ENCODE peak calls at places on chromosomes 4 and X, in eight cellular contexts. One of them, this sample, is unnamed.

GRCh38 chr4:123421227-123421941 is 24.8 kb downstream of the SPRY1 start:
- DNase-seq in K562: no peak
- DNase-seq in GM23248: peak; percentile 15
- DNase-seq in H1: no peak
- DNase-seq in neural progenitor cell: no peak
- DNase-seq in astrocyte: no peak
- DNase-seq in HCT116: no peak
- DNase-seq in PC-3: peak; percentile 76
- DNase-seq in this sample: no peak

GRCh38 chrX:617401-617800 is 13.2 kb upstream of the SHOX start:
- DNase-seq in K562: no peak
- DNase-seq in astrocyte: no peak
- DNase-seq in neural progenitor cell: no peak
- DNase-seq in PC-3: no peak
- DNase-seq in H1: peak; percentile 43
- DNase-seq in GM23248: no peak
- DNase-seq in HCT116: no peak
- DNase-seq in this sample: no peak

GRCh38 chr4:26762650-26763049 is 98.0 kb upstream of the STIM2 start:
- DNase-seq in K562: no peak
- DNase-seq in neural progenitor cell: no peak
- DNase-seq in GM23248: no peak
- DNase-seq in astrocyte: no peak
- DNase-seq in PC-3: peak; percentile 29
- DNase-seq in HCT116: no peak
- DNase-seq in H1: no peak
- DNase-seq in this sample: peak; percentile 27

GRCh38 chrX:23699636-23700194 is 32.4 kb downstream of the PRDX4 start:
- DNase-seq in PC-3: no peak
- DNase-seq in neural progenitor cell: peak; percentile 10
- DNase-seq in K562: peak; percentile 64
- DNase-seq in HCT116: no peak
- DNase-seq in GM23248: peak; percentile 13
- DNase-seq in astrocyte: no peak
- DNase-seq in H1: peak; percentile 45
- DNase-seq in this sample: peak; percentile 22

GRCh38 chr4:146335763-146336412 is 121.5 kb downstream of the REELD1 start:
- DNase-seq in neural progenitor cell: no peak
- DNase-seq in astrocyte: no peak
- DNase-seq in HCT116: no peak
- DNase-seq in GM23248: peak; percentile 14
- DNase-seq in PC-3: peak; percentile 69
- DNase-seq in K562: no peak
- DNase-seq in H1: no peak
- DNase-seq in this sample: peak; percentile 12

GRCh38 chrX:84046403-84046984 is 141.5 kb downstream of the RPS6KA6 start:
- DNase-seq in astrocyte: no peak
- DNase-seq in GM23248: peak; percentile 43
- DNase-seq in PC-3: peak; percentile 57
- DNase-seq in H1: peak; percentile 46
- DNase-seq in K562: peak; percentile 9
- DNase-seq in HCT116: no peak
- DNase-seq in neural progenitor cell: peak; percentile 15
- DNase-seq in this sample: peak; percentile 21

GRCh38 chr4:28092610-28093009 is 1232.0 kb downstream of the STIM2 start:
- DNase-seq in PC-3: peak; percentile 82
- DNase-seq in H1: no peak
- DNase-seq in GM23248: no peak
- DNase-seq in astrocyte: no peak
- DNase-seq in HCT116: peak; percentile 22
- DNase-seq in neural progenitor cell: no peak
- DNase-seq in K562: no peak
- DNase-seq in this sample: no peak

GRCh38 chr4:74627093-74627492 is 167.2 kb downstream of the BTC start:
- DNase-seq in astrocyte: no peak
- DNase-seq in GM23248: no peak
- DNase-seq in H1: no peak
- DNase-seq in K562: no peak
- DNase-seq in neural progenitor cell: no peak
- DNase-seq in PC-3: no peak
- DNase-seq in HCT116: no peak
- DNase-seq in this sample: no peak

GRCh38 chr4:114386637-114387233 is 211.9 kb upstream of the UGT8 start:
- DNase-seq in neural progenitor cell: peak; percentile 41
- DNase-seq in astrocyte: peak; percentile 32
- DNase-seq in PC-3: peak; percentile 55
- DNase-seq in GM23248: peak; percentile 60
- DNase-seq in H1: no peak
- DNase-seq in K562: no peak
- DNase-seq in HCT116: peak; percentile 38
- DNase-seq in this sample: peak; percentile 31

GRCh38 chr4:1417522-1418390 is 11.5 kb upstream of the NKX1-1 start:
- DNase-seq in PC-3: peak; percentile 28
- DNase-seq in K562: no peak
- DNase-seq in astrocyte: no peak
- DNase-seq in GM23248: no peak
- DNase-seq in neural progenitor cell: no peak
- DNase-seq in H1: peak; percentile 42
- DNase-seq in HCT116: no peak
- DNase-seq in this sample: no peak

GRCh38 chrX:35800479-35800878 is 2.3 kb downstream of the MAGEB16 start:
- DNase-seq in GM23248: no peak
- DNase-seq in PC-3: no peak
- DNase-seq in HCT116: no peak
- DNase-seq in K562: no peak
- DNase-seq in H1: no peak
- DNase-seq in neural progenitor cell: no peak
- DNase-seq in astrocyte: no peak
- DNase-seq in this sample: no peak
- TF ChIP-seq EZH2 in GM23248: no peak
- TF ChIP-seq EZH2 in PC-3: no peak
- TF ChIP-seq EZH2 in HCT116: no peak
- TF ChIP-seq EZH2 in K562: no peak
- TF ChIP-seq EZH2 in H1: no peak
- TF ChIP-seq EZH2 in neural progenitor cell: no peak
- TF ChIP-seq EZH2 in astrocyte: no peak
- TF ChIP-seq EZH2 in this sample: no peak

GRCh38 chr4:68570122-68570507 is 6.0 kb downstream of the UGT2B17 start:
- DNase-seq in astrocyte: no peak
- DNase-seq in K562: no peak
- DNase-seq in GM23248: no peak
- DNase-seq in H1: no peak
- DNase-seq in neural progenitor cell: no peak
- DNase-seq in HCT116: no peak
- DNase-seq in PC-3: no peak
- DNase-seq in this sample: no peak
- H2AFZ ChIP-seq in astrocyte: no peak overlapping the region
- H2AFZ ChIP-seq in K562: no peak overlapping the region
- H2AFZ ChIP-seq in GM23248: no peak overlapping the region
- H2AFZ ChIP-seq in H1: no peak overlapping the region
- H2AFZ ChIP-seq in neural progenitor cell: no peak overlapping the region
- H2AFZ ChIP-seq in HCT116: no peak overlapping the region
- H2AFZ ChIP-seq in PC-3: no peak overlapping the region
- H2AFZ ChIP-seq in this sample: no peak overlapping the region

GRCh38 chr4:144181386-144181785 is 40.9 kb upstream of the GYPA start:
- DNase-seq in neural progenitor cell: no peak
- DNase-seq in H1: no peak
- DNase-seq in GM23248: no peak
- DNase-seq in astrocyte: no peak
- DNase-seq in PC-3: no peak
- DNase-seq in K562: no peak
- DNase-seq in HCT116: no peak
- DNase-seq in this sample: no peak
- H3K9ac ChIP-seq in neural progenitor cell: no peak overlapping the region
- H3K9ac ChIP-seq in H1: no peak overlapping the region
- H3K9ac ChIP-seq in GM23248: no peak overlapping the region
- H3K9ac ChIP-seq in astrocyte: no peak overlapping the region
- H3K9ac ChIP-seq in PC-3: no peak overlapping the region
- H3K9ac ChIP-seq in K562: no peak overlapping the region
- H3K9ac ChIP-seq in HCT116: no peak overlapping the region
- H3K9ac ChIP-seq in this sample: no peak overlapping the region

GRCh38 chr4:8861576-8862279 is 9.9 kb downstream of the HMX1 start:
- DNase-seq in PC-3: no peak
- DNase-seq in neural progenitor cell: peak; percentile 70
- DNase-seq in astrocyte: no peak
- DNase-seq in GM23248: no peak
- DNase-seq in K562: no peak
- DNase-seq in HCT116: no peak
- DNase-seq in H1: no peak
- DNase-seq in this sample: no peak
- TF ChIP-seq EZH2 in PC-3: no peak
- TF ChIP-seq EZH2 in neural progenitor cell: peak; percentile 96
- TF ChIP-seq EZH2 in astrocyte: peak; percentile 50
- TF ChIP-seq EZH2 in GM23248: no peak
- TF ChIP-seq EZH2 in K562: no peak
- TF ChIP-seq EZH2 in HCT116: no peak
- TF ChIP-seq EZH2 in H1: peak; percentile 97
- TF ChIP-seq EZH2 in this sample: peak; percentile 20

DNA sequence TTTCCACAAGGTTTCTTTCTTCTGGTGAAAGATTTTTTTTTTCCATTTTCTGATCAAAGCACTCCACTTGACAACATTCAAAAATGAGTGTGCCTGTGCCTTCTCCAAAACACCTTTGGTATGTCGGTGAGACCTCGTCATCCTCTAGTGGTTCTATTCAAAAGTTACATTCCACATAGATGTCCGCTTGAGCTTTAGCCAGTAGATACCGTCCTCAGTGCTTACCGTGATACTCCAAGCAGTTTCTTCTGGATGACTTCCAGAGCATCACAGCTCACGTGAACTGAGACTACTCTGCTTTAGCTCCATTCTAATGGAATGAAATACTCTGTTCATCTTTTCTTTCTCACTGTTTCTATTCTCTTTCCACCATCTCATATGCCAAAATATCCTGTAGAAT is 38.2 kb upstream of the VEGFC start:
- DNase-seq in PC-3: no peak
- DNase-seq in astrocyte: peak; percentile 60
- DNase-seq in H1: no peak
- DNase-seq in HCT116: no peak
- DNase-seq in K562: no peak
- DNase-seq in GM23248: no peak
- DNase-seq in neural progenitor cell: no peak
- DNase-seq in this sample: no peak
- H2AFZ ChIP-seq in PC-3: no peak overlapping the region
- H2AFZ ChIP-seq in astrocyte: peak overlapping the region; percentile 16
- H2AFZ ChIP-seq in H1: no peak overlapping the region
- H2AFZ ChIP-seq in HCT116: no peak overlapping the region
- H2AFZ ChIP-seq in K562: no peak overlapping the region
- H2AFZ ChIP-seq in GM23248: no peak overlapping the region
- H2AFZ ChIP-seq in neural progenitor cell: no peak overlapping the region
- H2AFZ ChIP-seq in this sample: peak overlapping the region; percentile 73

GRCh38 chr4:158906073-158906472 is 137.2 kb downstream of the FNIP2 start:
- DNase-seq in HCT116: no peak
- DNase-seq in GM23248: no peak
- DNase-seq in astrocyte: no peak
- DNase-seq in K562: no peak
- DNase-seq in neural progenitor cell: no peak
- DNase-seq in PC-3: peak; percentile 39
- DNase-seq in H1: no peak
- DNase-seq in this sample: no peak

GRCh38 chr4:158904815-158905214 is 136.0 kb downstream of the FNIP2 start:
- DNase-seq in K562: no peak
- DNase-seq in H1: no peak
- DNase-seq in neural progenitor cell: no peak
- DNase-seq in HCT116: no peak
- DNase-seq in GM23248: no peak
- DNase-seq in PC-3: no peak
- DNase-seq in astrocyte: no peak
- DNase-seq in this sample: no peak

GRCh38 chr4:158903472-158904043 is 134.7 kb downstream of the FNIP2 start:
- DNase-seq in K562: no peak
- DNase-seq in astrocyte: no peak
- DNase-seq in PC-3: no peak
- DNase-seq in neural progenitor cell: no peak
- DNase-seq in HCT116: no peak
- DNase-seq in GM23248: no peak
- DNase-seq in H1: no peak
- DNase-seq in this sample: no peak

GRCh38 chr4:158903079-158903456 is 134.2 kb downstream of the FNIP2 start:
- DNase-seq in astrocyte: no peak
- DNase-seq in HCT116: no peak
- DNase-seq in H1: no peak
- DNase-seq in PC-3: no peak
- DNase-seq in neural progenitor cell: no peak
- DNase-seq in GM23248: no peak
- DNase-seq in K562: no peak
- DNase-seq in this sample: no peak
- H3K9ac ChIP-seq in astrocyte: no peak overlapping the region
- H3K9ac ChIP-seq in HCT116: no peak overlapping the region
- H3K9ac ChIP-seq in H1: no peak overlapping the region
- H3K9ac ChIP-seq in PC-3: no peak overlapping the region
- H3K9ac ChIP-seq in neural progenitor cell: no peak overlapping the region
- H3K9ac ChIP-seq in GM23248: no peak overlapping the region
- H3K9ac ChIP-seq in K562: peak overlapping the region; percentile 62
- H3K9ac ChIP-seq in this sample: no peak overlapping the region

GRCh38 chrX:153736071-153736820 is 11.6 kb downstream of the ABCD1 start:
- DNase-seq in PC-3: no peak
- DNase-seq in GM23248: no peak
- DNase-seq in K562: no peak
- DNase-seq in H1: no peak
- DNase-seq in neural progenitor cell: no peak
- DNase-seq in astrocyte: no peak
- DNase-seq in HCT116: no peak
- DNase-seq in this sample: no peak

GRCh38 chrX:153740631-153741222 is 16.1 kb downstream of the ABCD1 start:
- DNase-seq in HCT116: no peak
- DNase-seq in astrocyte: no peak
- DNase-seq in H1: no peak
- DNase-seq in PC-3: no peak
- DNase-seq in GM23248: no peak
- DNase-seq in K562: no peak
- DNase-seq in neural progenitor cell: no peak
- DNase-seq in this sample: no peak

GRCh38 chrX:153736871-153737441 is 12.3 kb downstream of the ABCD1 start:
- DNase-seq in H1: no peak
- DNase-seq in K562: no peak
- DNase-seq in GM23248: no peak
- DNase-seq in neural progenitor cell: no peak
- DNase-seq in PC-3: no peak
- DNase-seq in HCT116: no peak
- DNase-seq in astrocyte: no peak
- DNase-seq in this sample: no peak

GRCh38 chrX:153739754-153740486 is 15.3 kb downstream of the ABCD1 start:
- DNase-seq in neural progenitor cell: no peak
- DNase-seq in K562: no peak
- DNase-seq in H1: no peak
- DNase-seq in GM23248: no peak
- DNase-seq in PC-3: no peak
- DNase-seq in astrocyte: no peak
- DNase-seq in HCT116: no peak
- DNase-seq in this sample: no peak

DNA sequence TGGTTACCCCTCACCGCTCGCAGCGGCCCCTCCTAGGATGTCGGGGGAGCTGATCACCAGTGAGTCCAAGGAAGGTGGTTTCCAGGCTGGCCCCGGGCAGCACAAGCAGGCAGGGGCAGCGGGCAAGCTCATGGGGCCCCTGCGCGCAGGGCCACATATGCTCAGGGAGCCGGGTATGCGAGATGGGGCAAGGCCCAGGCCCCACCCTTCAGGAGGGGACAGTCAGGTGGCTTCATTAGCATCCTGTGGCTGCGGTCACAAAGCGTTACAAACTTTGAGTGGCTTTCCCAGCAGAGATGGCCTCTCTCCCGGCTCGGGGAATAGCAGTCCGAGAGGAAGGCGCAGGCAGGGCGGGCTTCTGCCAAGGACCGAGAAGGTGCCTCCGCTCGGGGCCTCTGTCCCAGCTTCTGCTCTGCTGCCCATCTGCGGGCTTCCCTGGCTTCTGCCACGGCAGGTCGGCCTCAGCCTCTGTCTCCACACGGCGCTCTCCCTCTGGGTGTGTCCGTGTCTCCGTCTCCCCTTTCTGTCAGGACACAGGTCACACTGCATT is 13.5 kb downstream of the ABCD1 start:
- DNase-seq in HCT116: no peak
- DNase-seq in GM23248: no peak
- DNase-seq in astrocyte: no peak
- DNase-seq in K562: no peak
- DNase-seq in H1: no peak
- DNase-seq in neural progenitor cell: no peak
- DNase-seq in PC-3: no peak
- DNase-seq in this sample: no peak
- TF ChIP-seq EZH2 in HCT116: no peak
- TF ChIP-seq EZH2 in GM23248: no peak
- TF ChIP-seq EZH2 in astrocyte: no peak
- TF ChIP-seq EZH2 in K562: no peak
- TF ChIP-seq EZH2 in H1: no peak
- TF ChIP-seq EZH2 in neural progenitor cell: no peak
- TF ChIP-seq EZH2 in PC-3: no peak
- TF ChIP-seq EZH2 in this sample: no peak